ENCODE peak calls at places on chromosome 5, in six cellular contexts. One of them, this sample, is unnamed.

GRCh38 chr5:54454602-54455001 is 897 bp upstream of the HSPB3 start:
- DNase-seq in HCT116: no peak
- DNase-seq in transverse colon: no peak
- DNase-seq in lung: no peak
- DNase-seq in kidney: no peak
- DNase-seq in brain microvascular endothelial cell: no peak
- DNase-seq in this sample: no peak

GRCh38 chr5:57663466-57663865 is 180.9 kb upstream of the ACTBL2 start:
- DNase-seq in HCT116: no peak
- DNase-seq in transverse colon: no peak
- DNase-seq in lung: no peak
- DNase-seq in kidney: no peak
- DNase-seq in brain microvascular endothelial cell: no peak
- DNase-seq in this sample: no peak

GRCh38 chr5:42951169-42951846 is 88.8 kb downstream of the ANXA2R start:
- DNase-seq in HCT116: no peak
- DNase-seq in transverse colon: peak; percentile 59
- DNase-seq in lung: no peak
- DNase-seq in kidney: peak; percentile 84
- DNase-seq in brain microvascular endothelial cell: peak; percentile 47
- DNase-seq in this sample: no peak

GRCh38 chr5:69364414-69364813 is 4.9 kb downstream of the AK6 start:
- DNase-seq in HCT116: peak; percentile 21
- DNase-seq in transverse colon: no peak
- DNase-seq in lung: no peak
- DNase-seq in kidney: no peak
- DNase-seq in brain microvascular endothelial cell: peak; percentile 13
- DNase-seq in this sample: no peak

GRCh38 chr5:164335837-164336236 is 830.4 kb downstream of the MAT2B start:
- DNase-seq in HCT116: no peak
- DNase-seq in transverse colon: no peak
- DNase-seq in lung: no peak
- DNase-seq in kidney: no peak
- DNase-seq in brain microvascular endothelial cell: no peak
- DNase-seq in this sample: no peak

GRCh38 chr5:90221947-90222346 is 187.6 kb downstream of the CETN3 start:
- DNase-seq in HCT116: no peak
- DNase-seq in transverse colon: no peak
- DNase-seq in lung: no peak
- DNase-seq in kidney: no peak
- DNase-seq in brain microvascular endothelial cell: peak; percentile 42
- DNase-seq in this sample: no peak

GRCh38 chr5:1067141-1068121 is 44.4 kb downstream of the SLC12A7 start:
- DNase-seq in HCT116: no peak
- DNase-seq in transverse colon: no peak
- DNase-seq in lung: no peak
- DNase-seq in kidney: peak; percentile 69
- DNase-seq in brain microvascular endothelial cell: no peak
- DNase-seq in this sample: no peak

GRCh38 chr5:56737002-56737621 is 78.2 kb upstream of the MAP3K1 start:
- DNase-seq in HCT116: no peak
- DNase-seq in transverse colon: no peak
- DNase-seq in lung: no peak
- DNase-seq in kidney: no peak
- DNase-seq in brain microvascular endothelial cell: peak; percentile 5
- DNase-seq in this sample: peak; percentile 47

GRCh38 chr5:138686668-138687067 is 66.6 kb upstream of the CTNNA1 start:
- DNase-seq in HCT116: no peak
- DNase-seq in transverse colon: no peak
- DNase-seq in lung: no peak
- DNase-seq in kidney: no peak
- DNase-seq in brain microvascular endothelial cell: peak; percentile 78
- DNase-seq in this sample: no peak

GRCh38 chr5:181259283-181259682 is 1.7 kb downstream of the TRIM52 start:
- DNase-seq in HCT116: no peak
- DNase-seq in transverse colon: no peak
- DNase-seq in lung: no peak
- DNase-seq in kidney: no peak
- DNase-seq in brain microvascular endothelial cell: no peak
- DNase-seq in this sample: no peak

GRCh38 chr5:50958852-50959457 is 292.5 kb downstream of the PARP8 start:
- DNase-seq in HCT116: peak; percentile 33
- DNase-seq in transverse colon: no peak
- DNase-seq in lung: no peak
- DNase-seq in kidney: no peak
- DNase-seq in brain microvascular endothelial cell: peak; percentile 44
- DNase-seq in this sample: no peak

GRCh38 chr5:107744418-107745330 is 73.9 kb upstream of the EFNA5 start:
- DNase-seq in HCT116: no peak
- DNase-seq in transverse colon: no peak
- DNase-seq in lung: no peak
- DNase-seq in kidney: no peak
- DNase-seq in brain microvascular endothelial cell: no peak
- DNase-seq in this sample: no peak

GRCh38 chr5:173778152-173778782 is 109.9 kb upstream of the CPEB4 start:
- DNase-seq in HCT116: no peak
- DNase-seq in transverse colon: no peak
- DNase-seq in lung: no peak
- DNase-seq in kidney: peak; percentile 18
- DNase-seq in brain microvascular endothelial cell: no peak
- DNase-seq in this sample: no peak

GRCh38 chr5:124633209-124633608 is 113.2 kb downstream of the ZNF608 start:
- DNase-seq in HCT116: no peak
- DNase-seq in transverse colon: no peak
- DNase-seq in lung: no peak
- DNase-seq in kidney: no peak
- DNase-seq in brain microvascular endothelial cell: no peak
- DNase-seq in this sample: no peak

GRCh38 chr5:121982500-121983261 is 20.9 kb downstream of the SRFBP1 start:
- DNase-seq in HCT116: no peak
- DNase-seq in transverse colon: no peak
- DNase-seq in lung: no peak
- DNase-seq in kidney: no peak
- DNase-seq in brain microvascular endothelial cell: no peak
- DNase-seq in this sample: no peak

GRCh38 chr5:55407059-55407684 is 99.4 kb downstream of the MTREX start:
- DNase-seq in HCT116: peak; percentile 22
- DNase-seq in transverse colon: no peak
- DNase-seq in lung: no peak
- DNase-seq in kidney: no peak
- DNase-seq in brain microvascular endothelial cell: peak; percentile 40
- DNase-seq in this sample: no peak

GRCh38 chr5:34500236-34500836 is 155.8 kb upstream of the RAI14 start:
- DNase-seq in HCT116: no peak
- DNase-seq in transverse colon: no peak
- DNase-seq in lung: no peak
- DNase-seq in kidney: no peak
- DNase-seq in brain microvascular endothelial cell: no peak
- DNase-seq in this sample: no peak

GRCh38 chr5:95870105-95870672 is 47.7 kb upstream of the GLRX start:
- DNase-seq in HCT116: no peak
- DNase-seq in transverse colon: no peak
- DNase-seq in lung: no peak
- DNase-seq in kidney: no peak
- DNase-seq in brain microvascular endothelial cell: peak; percentile 33
- DNase-seq in this sample: no peak

GRCh38 chr5:74638776-74639537 is 1.6 kb downstream of the ENC1 start:
- DNase-seq in HCT116: no peak
- DNase-seq in transverse colon: no peak
- DNase-seq in lung: no peak
- DNase-seq in kidney: no peak
- DNase-seq in brain microvascular endothelial cell: no peak
- DNase-seq in this sample: no peak

GRCh38 chr5:120405291-120405864 is 58.7 kb upstream of the PRR16 start:
- DNase-seq in HCT116: no peak
- DNase-seq in transverse colon: no peak
- DNase-seq in lung: no peak
- DNase-seq in kidney: no peak
- DNase-seq in brain microvascular endothelial cell: peak; percentile 30
- DNase-seq in this sample: peak; percentile 49

GRCh38 chr5:172454355-172455086 is at the start of gene SH3PXD2B:
- DNase-seq in HCT116: no peak
- DNase-seq in transverse colon: peak; percentile 65
- DNase-seq in lung: no peak
- DNase-seq in kidney: peak; percentile 89
- DNase-seq in brain microvascular endothelial cell: no peak
- DNase-seq in this sample: no peak

GRCh38 chr5:36894950-36895349 is 18.4 kb downstream of the NIPBL start:
- DNase-seq in HCT116: no peak
- DNase-seq in transverse colon: no peak
- DNase-seq in lung: no peak
- DNase-seq in kidney: no peak
- DNase-seq in brain microvascular endothelial cell: no peak
- DNase-seq in this sample: no peak

GRCh38 chr5:170809551-170809950 is 26.0 kb downstream of the GABRP start:
- DNase-seq in HCT116: peak; percentile 34
- DNase-seq in transverse colon: peak; percentile 8
- DNase-seq in lung: no peak
- DNase-seq in kidney: no peak
- DNase-seq in brain microvascular endothelial cell: peak; percentile 63
- DNase-seq in this sample: no peak

GRCh38 chr5:163347671-163348070 is 89.7 kb upstream of the CCNG1 start:
- DNase-seq in HCT116: peak; percentile 51
- DNase-seq in transverse colon: peak; percentile 50
- DNase-seq in lung: peak; percentile 49
- DNase-seq in kidney: no peak
- DNase-seq in brain microvascular endothelial cell: peak; percentile 51
- DNase-seq in this sample: peak; percentile 2

GRCh38 chr5:10759111-10759510 is 1.9 kb downstream of the DAP start:
- DNase-seq in HCT116: no peak
- DNase-seq in transverse colon: peak; percentile 65
- DNase-seq in lung: no peak
- DNase-seq in kidney: no peak
- DNase-seq in brain microvascular endothelial cell: no peak
- DNase-seq in this sample: no peak

GRCh38 chr5:14628346-14628745 is 36.2 kb upstream of the OTULIN start:
- DNase-seq in HCT116: no peak
- DNase-seq in transverse colon: no peak
- DNase-seq in lung: no peak
- DNase-seq in kidney: no peak
- DNase-seq in brain microvascular endothelial cell: peak; percentile 50
- DNase-seq in this sample: peak; percentile 3

GRCh38 chr5:143594913-143595818 is 191.7 kb upstream of the NR3C1 start:
- DNase-seq in HCT116: peak; percentile 12
- DNase-seq in transverse colon: no peak
- DNase-seq in lung: no peak
- DNase-seq in kidney: no peak
- DNase-seq in brain microvascular endothelial cell: no peak
- DNase-seq in this sample: no peak

GRCh38 chr5:88952996-88953643 is 70.1 kb upstream of the MEF2C start:
- DNase-seq in HCT116: no peak
- DNase-seq in transverse colon: no peak
- DNase-seq in lung: no peak
- DNase-seq in kidney: no peak
- DNase-seq in brain microvascular endothelial cell: no peak
- DNase-seq in this sample: no peak

GRCh38 chr5:139708434-139708849 is 60.3 kb downstream of the CXXC5 start:
- DNase-seq in HCT116: no peak
- DNase-seq in transverse colon: no peak
- DNase-seq in lung: no peak
- DNase-seq in kidney: no peak
- DNase-seq in brain microvascular endothelial cell: no peak
- DNase-seq in this sample: no peak

DNA sequence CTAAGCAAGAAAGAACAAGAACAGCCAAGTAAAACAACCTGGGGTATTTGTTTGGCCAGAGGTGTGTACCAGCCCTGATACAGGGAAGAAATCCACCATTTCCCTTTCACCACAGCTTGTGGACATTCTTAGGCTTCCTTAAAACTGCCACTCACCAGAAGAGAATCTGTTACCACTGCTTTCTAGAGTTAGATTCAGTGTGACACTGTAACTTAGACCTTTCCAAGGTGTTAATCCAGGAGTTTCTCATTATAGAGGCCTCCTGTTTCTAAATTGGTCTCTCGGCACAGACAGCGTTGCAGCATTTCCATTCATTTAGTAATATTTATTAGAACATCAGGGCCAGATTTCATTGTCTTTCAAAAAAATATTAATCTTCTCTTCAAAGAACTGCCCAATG is 55.0 kb downstream of the NIPAL4 start:
- DNase-seq in HCT116: no peak
- DNase-seq in transverse colon: no peak
- DNase-seq in lung: no peak
- DNase-seq in kidney: no peak
- DNase-seq in brain microvascular endothelial cell: no peak
- DNase-seq in this sample: no peak
- H3K36me3 ChIP-seq in HCT116: peaks cover 13% of the 10 kb centered on the region
- H3K36me3 ChIP-seq in transverse colon: no peaks in the 10 kb centered on the region
- H3K36me3 ChIP-seq in lung: no peaks in the 10 kb centered on the region
- H3K36me3 ChIP-seq in kidney: no peaks in the 10 kb centered on the region
- H3K36me3 ChIP-seq in brain microvascular endothelial cell: peaks cover 69% of the 10 kb centered on the region
- H3K36me3 ChIP-seq in this sample: peaks cover 3% of the 10 kb centered on the region

GRCh38 chr5:96958977-96959376 is 23.1 kb downstream of the LNPEP start:
- DNase-seq in HCT116: no peak
- DNase-seq in transverse colon: no peak
- DNase-seq in lung: no peak
- DNase-seq in kidney: no peak
- DNase-seq in brain microvascular endothelial cell: no peak
- DNase-seq in this sample: no peak

GRCh38 chr5:96957125-96958041 is 21.5 kb downstream of the LNPEP start:
- DNase-seq in HCT116: no peak
- DNase-seq in transverse colon: no peak
- DNase-seq in lung: no peak
- DNase-seq in kidney: no peak
- DNase-seq in brain microvascular endothelial cell: no peak
- DNase-seq in this sample: no peak

GRCh38 chr5:96962540-96962991 is 26.7 kb downstream of the LNPEP start:
- DNase-seq in HCT116: no peak
- DNase-seq in transverse colon: no peak
- DNase-seq in lung: no peak
- DNase-seq in kidney: no peak
- DNase-seq in brain microvascular endothelial cell: no peak
- DNase-seq in this sample: no peak

GRCh38 chr5:96963267-96963666 is 27.4 kb downstream of the LNPEP start:
- DNase-seq in HCT116: no peak
- DNase-seq in transverse colon: peak; percentile 27
- DNase-seq in lung: no peak
- DNase-seq in kidney: peak; percentile 66
- DNase-seq in brain microvascular endothelial cell: peak; percentile 92
- DNase-seq in this sample: no peak

GRCh38 chr5:96961053-96961452 is 25.2 kb downstream of the LNPEP start:
- DNase-seq in HCT116: no peak
- DNase-seq in transverse colon: no peak
- DNase-seq in lung: no peak
- DNase-seq in kidney: no peak
- DNase-seq in brain microvascular endothelial cell: no peak
- DNase-seq in this sample: no peak
- H3K4me3 ChIP-seq in HCT116: no peak overlapping the region
- H3K4me3 ChIP-seq in transverse colon: no peak overlapping the region
- H3K4me3 ChIP-seq in lung: no peak overlapping the region
- H3K4me3 ChIP-seq in kidney: no peak overlapping the region
- H3K4me3 ChIP-seq in brain microvascular endothelial cell: no peak overlapping the region
- H3K4me3 ChIP-seq in this sample: no peak overlapping the region

GRCh38 chr5:129698661-129699060 is 49.2 kb upstream of the MINAR2 start:
- DNase-seq in HCT116: no peak
- DNase-seq in transverse colon: no peak
- DNase-seq in lung: no peak
- DNase-seq in kidney: no peak
- DNase-seq in brain microvascular endothelial cell: no peak
- DNase-seq in this sample: peak; percentile 10
- TF ChIP-seq CTCF in HCT116: peak; percentile 39
- TF ChIP-seq CTCF in transverse colon: no peak
- TF ChIP-seq CTCF in lung: no peak
- TF ChIP-seq CTCF in kidney: no peak
- TF ChIP-seq CTCF in brain microvascular endothelial cell: peak; percentile 44
- TF ChIP-seq CTCF in this sample: peak; percentile 17

GRCh38 chr5:151961557-151961956 is 36.9 kb upstream of the GLRA1 start:
- DNase-seq in HCT116: no peak
- DNase-seq in transverse colon: no peak
- DNase-seq in lung: no peak
- DNase-seq in kidney: no peak
- DNase-seq in brain microvascular endothelial cell: peak; percentile 68
- DNase-seq in this sample: no peak
- H3K36me3 ChIP-seq in HCT116: no peaks in the 10 kb centered on the region
- H3K36me3 ChIP-seq in transverse colon: no peaks in the 10 kb centered on the region
- H3K36me3 ChIP-seq in lung: no peaks in the 10 kb centered on the region
- H3K36me3 ChIP-seq in kidney: no peaks in the 10 kb centered on the region
- H3K36me3 ChIP-seq in brain microvascular endothelial cell: no peaks in the 10 kb centered on the region
- H3K36me3 ChIP-seq in this sample: no peaks in the 10 kb centered on the region